ENCODE peak calls at places on chromosomes 12 and 14, in seven cellular contexts. S is astrocyte, Z is NB4, X is heart left ventricle, B is fibroblast of pulmonary artery, A is K562, T is activated B cell treated with CpG ODN at 0.5 μM for 24 hours. W is an unnamed sample.

GRCh38 chr12:121576851-121577391 is 3.9 kb downstream of the KDM2B start:
- DNase-seq in X (peak; percentile 43), Z (peak; percentile 46), B (peak; percentile 80), T (no peak), S (peak; percentile 85), A (no peak), W (no peak)

GRCh38 chr12:11688379-11688778 is 38.9 kb downstream of the ETV6 start:
- DNase-seq in Z (no peak), B (no peak), T (no peak), S (no peak), X (no peak), A (no peak), W (no peak)

GRCh38 chr14:69772082-69773017 is 5.4 kb downstream of the SRSF5 start:
- DNase-seq in S (no peak), A (no peak), Z (no peak), B (no peak), X (no peak), T (no peak), W (no peak)

GRCh38 chr12:40058721-40059190 is 47.1 kb downstream of the SLC2A13 start:
- DNase-seq in B (peak; percentile 6), S (no peak), T (no peak), A (no peak), Z (no peak), X (peak; percentile 26), W (no peak)

GRCh38 chr14:63174760-63175191 is 29.5 kb upstream of the RHOJ start:
- DNase-seq in A (peak; percentile 9), S (peak; percentile 98), B (peak; percentile 89), Z (peak; percentile 33), X (no peak), T (no peak), W (no peak)

GRCh38 chr12:6500466-6500865 is 6.6 kb downstream of the NCAPD2 start:
- DNase-seq in S (no peak), B (no peak), A (no peak), T (no peak), X (no peak), Z (no peak), W (no peak)

GRCh38 chr14:65070710-65071033 is 31.6 kb downstream of the MAX start:
- DNase-seq in A (no peak), B (no peak), Z (no peak), X (peak; percentile 53), T (no peak), S (no peak), W (no peak)

GRCh38 chr12:32489070-32489469 is 89.7 kb downstream of the FGD4 start:
- DNase-seq in A (no peak), B (no peak), T (no peak), Z (no peak), X (no peak), S (no peak), W (no peak)

GRCh38 chr14:88195676-88196075 is 127.4 kb downstream of the KCNK10 start:
- DNase-seq in B (no peak), X (no peak), S (no peak), Z (no peak), A (no peak), T (no peak), W (no peak)

GRCh38 chr14:77307099-77307496 is 13.6 kb downstream of the POMT2 start:
- DNase-seq in S (no peak), T (no peak), A (no peak), X (no peak), B (no peak), Z (no peak), W (no peak)

GRCh38 chr12:30908389-30909087 is 18.0 kb upstream of the TSPAN11 start:
- DNase-seq in S (peak; percentile 79), T (no peak), X (no peak), B (peak; percentile 52), Z (no peak), A (no peak), W (no peak)

GRCh38 chr12:48142818-48143674 is 14.3 kb downstream of the ASB8 start:
- DNase-seq in B (no peak), S (no peak), T (no peak), Z (no peak), X (no peak), A (no peak), W (no peak)

GRCh38 chr12:71682466-71682865 is 3.4 kb upstream of the TMEM19 start:
- DNase-seq in A (peak; percentile 28), B (no peak), T (no peak), Z (no peak), S (no peak), X (no peak), W (no peak)

GRCh38 chr12:130357241-130357640 is 19.6 kb downstream of the PIWIL1 start:
- DNase-seq in T (no peak), Z (no peak), B (no peak), S (no peak), X (no peak), A (no peak), W (no peak)

GRCh38 chr14:66140213-66140918 is 345.8 kb upstream of the CCDC196 start:
- DNase-seq in Z (peak; percentile 52), B (no peak), X (no peak), S (no peak), T (no peak), A (no peak), W (no peak)

GRCh38 chr12:5873341-5873919 is 71.6 kb downstream of the ANO2 start:
- DNase-seq in B (no peak), T (no peak), S (no peak), A (no peak), X (no peak), Z (no peak), W (no peak)

GRCh38 chr12:2297004-2297403 is 244.2 kb downstream of the CACNA1C start:
- DNase-seq in T (no peak), X (peak; percentile 43), S (no peak), Z (peak; percentile 67), A (no peak), B (no peak), W (no peak)

GRCh38 chr12:50825372-50825838 is 17.3 kb upstream of the TMPRSS12 start:
- DNase-seq in Z (peak; percentile 80), A (peak; percentile 27), S (peak; percentile 58), X (no peak), T (no peak), B (peak; percentile 90), W (no peak)

GRCh38 chr14:64939817-64940190 is 2.7 kb downstream of the GPX2 start:
- DNase-seq in S (no peak), A (no peak), B (no peak), X (no peak), Z (no peak), T (no peak), W (no peak)

GRCh38 chr12:29796823-29797263 is 13.1 kb upstream of the TMTC1 start:
- DNase-seq in S (peak; percentile 91), T (no peak), B (peak; percentile 94), A (no peak), X (no peak), Z (no peak), W (no peak)

GRCh38 chr14:92656306-92656705 is 92.1 kb downstream of the LGMN start:
- DNase-seq in Z (no peak), T (no peak), X (no peak), A (no peak), S (no peak), B (no peak), W (no peak)

GRCh38 chr14:33229269-33229924 is 290.7 kb downstream of the NPAS3 start:
- DNase-seq in S (peak; percentile 16), B (peak; percentile 36), A (no peak), Z (no peak), X (no peak), T (no peak), W (no peak)

GRCh38 chr14:99324291-99324690 is 52.3 kb upstream of the BCL11B start:
- DNase-seq in Z (no peak), B (no peak), X (no peak), A (no peak), S (no peak), T (no peak), W (no peak)

GRCh38 chr14:103057372-103058208 is at the start of gene CDC42BPB:
- DNase-seq in S (peak; percentile 80), T (peak; percentile 82), B (peak; percentile 92), X (peak; percentile 95), A (peak; percentile 86), Z (peak; percentile 84), W (peak; percentile 78)

GRCh38 chr14:102545461-102546265 is 36.1 kb upstream of the ANKRD9 start:
- DNase-seq in X (peak; percentile 55), B (peak; percentile 58), S (no peak), Z (no peak), A (no peak), T (no peak), W (no peak)

GRCh38 chr12:5441497-5442236 is 9.8 kb downstream of the NTF3 start:
- DNase-seq in B (peak; percentile 6), T (no peak), X (no peak), Z (no peak), S (peak; percentile 81), A (no peak), W (no peak)

DNA sequence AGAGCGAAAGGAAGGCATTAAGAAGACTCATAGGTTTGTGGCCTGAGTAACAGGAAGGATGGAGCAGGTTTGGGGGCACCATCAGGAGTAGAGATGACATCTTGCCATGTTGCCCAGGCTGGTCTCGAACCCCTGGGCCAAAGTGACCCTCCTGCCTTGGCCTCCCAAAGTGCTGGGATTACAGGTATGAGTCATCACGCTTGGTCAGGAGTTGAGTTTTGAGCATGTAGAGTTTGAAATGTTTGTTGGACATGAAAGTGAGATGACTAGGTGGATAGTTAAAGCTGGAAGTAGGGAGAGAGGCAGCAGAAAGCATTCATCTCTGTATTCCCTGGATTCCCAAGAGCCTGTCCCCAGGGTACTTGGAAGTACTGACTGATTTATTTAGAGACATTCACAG is 112.6 kb downstream of the ERC1 start:
- DNase-seq in S (no peak), Z (no peak), B (no peak), T (no peak), X (no peak), A (no peak), W (no peak)
- TF ChIP-seq CTCF in S (no peak), Z (no peak), B (no peak), T (no peak), X (no peak), A (no peak), W (no peak)

GRCh38 chr12:9064201-9064814 is 51.4 kb downstream of the A2M start:
- DNase-seq in Z (peak; percentile 50), A (no peak), X (peak; percentile 68), B (peak; percentile 49), S (peak; percentile 23), T (peak; percentile 38), W (peak; percentile 78)
- TF ChIP-seq CTCF in Z (no peak), A (peak; percentile 10), X (peak; percentile 74), B (peak; percentile 29), S (peak; percentile 3), T (no peak), W (peak; percentile 66)

GRCh38 chr12:45655186-45655585 is 74.3 kb upstream of the ARID2 start:
- DNase-seq in A (no peak), Z (peak; percentile 41), B (peak; percentile 36), T (no peak), X (no peak), S (no peak), W (no peak)
- TF ChIP-seq CTCF in A (no peak), Z (no peak), B (no peak), T (no peak), X (no peak), S (no peak), W (no peak)

GRCh38 chr14:30610719-30611388 is 11.3 kb upstream of the SCFD1 start:
- DNase-seq in X (no peak), B (peak; percentile 84), A (peak; percentile 38), Z (peak; percentile 74), T (no peak), S (peak; percentile 65), W (no peak)
- TF ChIP-seq CTCF in X (peak; percentile 35), B (peak; percentile 41), A (peak; percentile 58), Z (peak; percentile 29), T (no peak), S (peak; percentile 11), W (no peak)

W was measured in progenitor cell of endocrine pancreas.